ENCODE peak calls at places on chromosomes 11 and 22, in four cellular contexts. One of them, this sample, is unnamed.

GRCh38 chr11:8082391-8083087 is 1.5 kb downstream of the TUB start:
- DNase-seq in T-helper 22 cell: no peak
- DNase-seq in DMS153: no peak
- DNase-seq in skeletal muscle cell: no peak
- DNase-seq in this sample: no peak

GRCh38 chr11:69892237-69892985 is 73.2 kb upstream of the FGF3 start:
- DNase-seq in T-helper 22 cell: no peak
- DNase-seq in DMS153: peak
- DNase-seq in skeletal muscle cell: no peak
- DNase-seq in this sample: no peak

GRCh38 chr22:35301370-35301874 is 1.7 kb downstream of the TOM1 start:
- DNase-seq in DMS153: no peak
- DNase-seq in T-helper 22 cell: no peak
- DNase-seq in skeletal muscle cell: peak
- DNase-seq in this sample: peak

GRCh38 chr11:44885065-44885777 is 65.5 kb downstream of the TP53I11 start:
- DNase-seq in T-helper 22 cell: no peak
- DNase-seq in DMS153: no peak
- DNase-seq in skeletal muscle cell: no peak
- DNase-seq in this sample: no peak

GRCh38 chr11:106087815-106088435 is 10.5 kb downstream of the AASDHPPT start:
- DNase-seq in T-helper 22 cell: no peak
- DNase-seq in skeletal muscle cell: no peak
- DNase-seq in DMS153: no peak
- DNase-seq in this sample: peak

GRCh38 chr11:114219559-114220349 is 76.4 kb upstream of the NNMT start:
- DNase-seq in DMS153: no peak
- DNase-seq in T-helper 22 cell: no peak
- DNase-seq in skeletal muscle cell: peak
- DNase-seq in this sample: no peak

GRCh38 chr11:73227571-73228211 is 9.6 kb downstream of the P2RY2 start:
- DNase-seq in T-helper 22 cell: no peak
- DNase-seq in DMS153: peak
- DNase-seq in skeletal muscle cell: no peak
- DNase-seq in this sample: no peak

GRCh38 chr11:101188801-101189200 is 59.2 kb upstream of the PGR start:
- DNase-seq in T-helper 22 cell: no peak
- DNase-seq in DMS153: no peak
- DNase-seq in skeletal muscle cell: no peak
- DNase-seq in this sample: no peak

GRCh38 chr11:124761301-124762021 is 629 bp downstream of the ESAM start:
- DNase-seq in DMS153: no peak
- DNase-seq in skeletal muscle cell: no peak
- DNase-seq in T-helper 22 cell: no peak
- DNase-seq in this sample: no peak